ENCODE peak calls at places on chromosomes 3 and 15, in seven cellular contexts. M is activated gamma-delta T cell treated with anti-CD3 and anti-CD28 coated beads, Interleukin-2, amount 50 U/mL, for 16 hours; J is iris pigment epithelial cell; C is myocyte; N is NCI-H524; E is GM23338; S is GM04504. V is an unnamed sample.

GRCh38 chr3:178602864-178603263 is 66.6 kb downstream of the KCNMB2 start:
- DNase-seq in J (no peak), C (no peak), M (no peak), S (no peak), N (peak), E (no peak), V (no peak)

GRCh38 chr3:47028146-47028545 is 48.7 kb downstream of the NBEAL2 start:
- DNase-seq in C (no peak), J (no peak), E (no peak), S (no peak), N (no peak), M (no peak), V (no peak)

GRCh38 chr3:107421170-107421792 is 44.0 kb downstream of the CCDC54 start:
- DNase-seq in S (peak), M (no peak), E (peak), J (peak), C (peak), N (peak), V (no peak)

GRCh38 chr15:31758126-31758525 is 272.2 kb upstream of the CHRNA7 start:
- DNase-seq in J (peak), E (no peak), S (no peak), C (peak), N (no peak), M (no peak), V (no peak)

GRCh38 chr15:66788024-66788423 is 86.0 kb downstream of the SMAD6 start:
- DNase-seq in C (no peak), S (no peak), E (no peak), M (no peak), N (no peak), J (no peak), V (no peak)

GRCh38 chr3:141370065-141370533 is 1.8 kb downstream of the ZBTB38 start:
- DNase-seq in N (peak), C (peak), E (peak), M (peak), S (peak), J (peak), V (peak)

GRCh38 chr15:70127288-70127746 is 29.6 kb upstream of the TLE3 start:
- DNase-seq in E (no peak), C (peak), J (no peak), S (no peak), M (no peak), N (peak), V (no peak)

GRCh38 chr15:68114840-68115239 is 60.7 kb downstream of the PIAS1 start:
- DNase-seq in J (no peak), S (no peak), E (no peak), N (peak), M (no peak), C (no peak), V (no peak)

GRCh38 chr3:151216641-151217040 is 13.6 kb upstream of the GPR171 start:
- DNase-seq in C (no peak), J (peak), E (no peak), M (no peak), S (no peak), N (no peak), V (no peak)

GRCh38 chr15:67832965-67833503 is 6.8 kb downstream of the RNU6-1 start:
- DNase-seq in S (no peak), M (no peak), N (no peak), J (no peak), C (no peak), E (peak), V (no peak)

GRCh38 chr3:133476971-133477375 is 77.1 kb downstream of the BFSP2 start:
- DNase-seq in C (peak), M (no peak), J (no peak), E (no peak), N (peak), S (no peak), V (no peak)

V was measured in stimulated activated effector memory CD8-positive, alpha-beta T cell treated with anti-CD3 and anti-CD28 coated beads, Interleukin-12 subunit alpha, Interleukin-12 subunit beta, amount 100 ng/mL, for 72 hours.